ENCODE peak calls at places on chromosomes 12 and 14, in nine cellular contexts. P is stomach, H is SK-N-SH, M is transverse colon, S is sigmoid colon, Q is ovary, T is tibial nerve, Y is HepG2, L is A549. X is an unnamed sample.

GRCh38 chr14:52589646-52590045 is 37.0 kb downstream of the GPR137C start:
- DNase-seq in P (no peak), H (no peak), M (no peak), S (no peak), Q (no peak), T (no peak), Y (no peak), L (no peak), X (no peak)

GRCh38 chr12:119911147-119911546 is 34.0 kb upstream of the CIT start:
- DNase-seq in P (no peak), H (no peak), M (no peak), S (no peak), Q (no peak), T (no peak), Y (no peak), L (no peak), X (no peak)

GRCh38 chr12:27474344-27474743 is 27.8 kb downstream of the SMCO2 start:
- DNase-seq in P (no peak), H (no peak), M (no peak), S (no peak), Q (no peak), T (no peak), Y (no peak), L (no peak), X (no peak)

GRCh38 chr14:93824518-93825234 is 36.4 kb upstream of the PRIMA1 start:
- DNase-seq in P (no peak), H (peak; percentile 84), M (no peak), S (no peak), Q (no peak), T (no peak), Y (peak; percentile 8), L (no peak), X (no peak)

GRCh38 chr12:57454566-57455373 is at the start of gene INHBE:
- DNase-seq in P (no peak), H (no peak), M (no peak), S (no peak), Q (no peak), T (no peak), Y (peak; percentile 92), L (peak; percentile 82), X (no peak)

GRCh38 chr14:69088523-69089445 is 64.1 kb downstream of the DCAF5 start:
- DNase-seq in P (no peak), H (peak; percentile 32), M (no peak), S (no peak), Q (no peak), T (no peak), Y (no peak), L (no peak), X (no peak)

GRCh38 chr12:10753066-10753465 is 29.9 kb upstream of the YBX3 start:
- DNase-seq in P (no peak), H (no peak), M (no peak), S (no peak), Q (no peak), T (no peak), Y (no peak), L (no peak), X (no peak)

GRCh38 chr14:93493054-93493453 is 62.3 kb downstream of the UNC79 start:
- DNase-seq in P (no peak), H (no peak), M (no peak), S (no peak), Q (no peak), T (no peak), Y (no peak), L (no peak), X (no peak)

GRCh38 chr14:93115920-93116675 is at the start of gene ITPK1:
- DNase-seq in P (peak; percentile 63), H (peak; percentile 92), M (peak; percentile 59), S (peak; percentile 80), Q (peak; percentile 50), T (peak; percentile 22), Y (peak; percentile 24), L (peak; percentile 58), X (no peak)

GRCh38 chr12:30013051-30013450 is 229.3 kb upstream of the TMTC1 start:
- DNase-seq in P (no peak), H (no peak), M (no peak), S (no peak), Q (no peak), T (no peak), Y (no peak), L (no peak), X (no peak)

GRCh38 chr12:72560370-72560769 is 288.2 kb downstream of the TRHDE start:
- DNase-seq in P (no peak), H (no peak), M (no peak), S (no peak), Q (no peak), T (no peak), Y (no peak), L (no peak), X (no peak)

GRCh38 chr12:25377475-25378179 is 126.9 kb upstream of the KRAS start:
- DNase-seq in P (no peak), H (no peak), M (no peak), S (no peak), Q (no peak), T (no peak), Y (no peak), L (peak; percentile 32), X (no peak)

GRCh38 chr12:105226219-105226618 is 9.8 kb downstream of the APPL2 start:
- DNase-seq in P (peak; percentile 63), H (peak; percentile 73), M (peak; percentile 47), S (peak; percentile 84), Q (peak; percentile 47), T (peak; percentile 76), Y (no peak), L (no peak), X (no peak)

GRCh38 chr14:52043690-52044089 is 25.2 kb downstream of the NID2 start:
- DNase-seq in P (peak; percentile 36), H (peak; percentile 72), M (peak; percentile 49), S (no peak), Q (peak; percentile 40), T (no peak), Y (peak; percentile 21), L (peak; percentile 60), X (no peak)

GRCh38 chr14:95683793-95684192 is 2.4 kb upstream of the TCL1B start:
- DNase-seq in P (peak; percentile 36), H (no peak), M (peak; percentile 16), S (no peak), Q (no peak), T (no peak), Y (peak; percentile 11), L (peak; percentile 34), X (no peak)

GRCh38 chr12:6868211-6869048 is 1.1 kb downstream of the TPI1 start:
- DNase-seq in P (no peak), H (no peak), M (no peak), S (no peak), Q (no peak), T (no peak), Y (no peak), L (no peak), X (no peak)

GRCh38 chr12:19779393-19780056 is 340.2 kb downstream of the AEBP2 start:
- DNase-seq in P (no peak), H (no peak), M (no peak), S (no peak), Q (no peak), T (no peak), Y (no peak), L (no peak), X (no peak)

GRCh38 chr12:19780460-19780859 is 341.2 kb downstream of the AEBP2 start:
- DNase-seq in P (no peak), H (no peak), M (no peak), S (peak; percentile 60), Q (no peak), T (no peak), Y (no peak), L (no peak), X (no peak)

GRCh38 chr12:19778111-19778688 is 338.9 kb downstream of the AEBP2 start:
- DNase-seq in P (no peak), H (no peak), M (no peak), S (no peak), Q (no peak), T (no peak), Y (no peak), L (no peak), X (no peak)

GRCh38 chr12:19775241-19775640 is 335.9 kb downstream of the AEBP2 start:
- DNase-seq in P (no peak), H (no peak), M (no peak), S (no peak), Q (no peak), T (no peak), Y (no peak), L (no peak), X (no peak)

GRCh38 chr12:19778822-19779221 is 339.5 kb downstream of the AEBP2 start:
- DNase-seq in P (no peak), H (no peak), M (no peak), S (no peak), Q (no peak), T (no peak), Y (no peak), L (no peak), X (no peak)
- TF ChIP-seq CTCF in P (no peak), H (no peak), M (no peak), S (no peak), Q (no peak), T (no peak), Y (no peak), L (no peak), X (no peak)

GRCh38 chr12:47704719-47705118 is 1.1 kb downstream of the RPAP3 start:
- DNase-seq in P (no peak), H (no peak), M (no peak), S (no peak), Q (no peak), T (no peak), Y (no peak), L (no peak), X (no peak)
- H3K4me1 ChIP-seq in P (peaks cover 7% of the 10 kb centered on the region), H (no peaks in the 10 kb centered on the region), M (peaks cover 14% of the 10 kb centered on the region), S (peaks cover 7% of the 10 kb centered on the region), Q (peaks cover 8% of the 10 kb centered on the region), T (peaks cover 37% of the 10 kb centered on the region), Y (peaks cover 39% of the 10 kb centered on the region), L (peaks cover 21% of the 10 kb centered on the region), X (peaks cover 25% of the 10 kb centered on the region)

DNA sequence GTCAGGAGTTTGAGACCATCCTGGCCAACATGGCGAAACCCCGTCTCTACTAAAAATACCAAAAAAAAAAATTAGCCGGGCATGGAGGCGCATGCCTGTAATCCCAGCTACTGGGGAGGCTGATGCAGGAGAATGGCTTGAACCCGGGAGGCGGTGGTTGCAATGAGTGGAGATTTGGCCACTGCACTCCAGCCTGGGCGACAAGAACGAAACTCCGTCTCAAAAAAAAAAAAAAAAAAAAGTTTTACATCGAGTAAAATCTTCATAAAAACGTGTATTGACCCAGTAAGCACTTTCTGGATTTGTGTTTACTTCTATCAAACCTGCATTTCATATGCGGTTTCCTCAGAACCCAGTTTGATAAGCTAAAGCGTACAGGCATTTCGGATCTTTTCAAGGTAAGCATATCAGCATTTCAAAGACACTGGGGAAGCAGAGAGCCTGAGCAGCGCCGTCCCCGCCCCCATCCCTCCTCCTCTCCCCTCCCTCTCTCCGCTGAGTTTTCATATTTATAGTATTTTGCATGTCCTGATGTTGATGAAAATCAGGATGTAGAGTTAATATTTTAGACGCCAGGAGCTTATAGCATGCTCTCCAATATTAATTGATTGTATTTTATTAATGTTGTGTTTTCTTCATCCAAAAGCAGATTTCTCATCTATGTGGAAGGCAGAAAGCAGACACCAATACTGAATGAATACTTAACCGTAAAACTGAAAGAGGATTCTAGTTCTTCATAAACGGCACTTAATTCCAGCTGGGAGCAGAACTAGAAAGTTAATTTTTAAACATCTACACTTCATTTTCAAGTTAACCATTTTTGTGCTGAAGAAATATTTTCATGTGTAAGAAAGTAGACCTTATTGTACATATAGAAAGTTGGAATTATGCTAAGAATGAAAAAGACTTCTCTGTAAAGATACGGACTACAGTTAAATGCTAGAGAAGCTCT is 9.2 kb upstream of the HIP1R start:
- DNase-seq in P (no peak), H (peak; percentile 48), M (no peak), S (peak; percentile 59), Q (no peak), T (no peak), Y (no peak), L (peak; percentile 58), X (no peak)
- TF ChIP-seq EP300 in P (no peak), H (no peak), M (no peak), S (no peak), Q (no peak), T (no peak), Y (no peak), L (no peak), X (no peak)

GRCh38 chr14:40010961-40011360 is 578.7 kb upstream of the FBXO33 start:
- DNase-seq in P (no peak), H (no peak), M (no peak), S (no peak), Q (no peak), T (no peak), Y (no peak), L (no peak), X (no peak)
- TF ChIP-seq CTCF in P (no peak), H (no peak), M (no peak), S (no peak), Q (no peak), T (no peak), Y (no peak), L (no peak), X (no peak)

X was measured in suprapubic skin.